ENCODE peak calls at places on chromosome 10, in ten cellular contexts. B is SJSA1; K is PC-3; A is HCT116; Y is GM23248; I is CD8-positive, alpha-beta memory T cell; M is cardiac muscle cell; P is astrocyte; L is kidney; U is spleen. Z is an unnamed sample. For H3K9me3 and H3K4me1, the result is how much of the 10 kb centered on the place peaks cover.

GRCh38 chr10:9869777-9870176 is 1147.9 kb upstream of the CELF2 start:
- DNase-seq in B (no peak), K (no peak), A (no peak), Y (no peak), I (no peak), M (no peak), P (no peak), L (no peak), U (no peak), Z (no peak)

GRCh38 chr10:5527332-5528200 is 2.8 kb downstream of the CALML3 start:
- DNase-seq in B (no peak), K (no peak), A (no peak), Y (no peak), I (no peak), M (no peak), P (no peak), L (no peak), U (peak), Z (peak)

GRCh38 chr10:48279081-48279751 is 4.7 kb upstream of the FRMPD2 start:
- DNase-seq in B (no peak), K (no peak), A (no peak), Y (no peak), I (no peak), M (no peak), P (no peak), L (no peak), U (no peak), Z (no peak)

GRCh38 chr10:21396889-21397288 is 128.6 kb downstream of the SKIDA1 start:
- DNase-seq in B (no peak), K (no peak), A (no peak), Y (no peak), I (no peak), M (no peak), P (peak), L (no peak), U (no peak), Z (no peak)

GRCh38 chr10:100315603-100316002 is 14.4 kb downstream of the PKD2L1 start:
- DNase-seq in B (no peak), K (no peak), A (no peak), Y (no peak), I (no peak), M (no peak), P (no peak), L (no peak), U (no peak), Z (no peak)

GRCh38 chr10:51233337-51234100 is 159.2 kb downstream of the PRKG1 start:
- DNase-seq in B (no peak), K (peak), A (no peak), Y (no peak), I (no peak), M (no peak), P (peak), L (no peak), U (no peak), Z (no peak)

GRCh38 chr10:33195608-33196376 is 138.7 kb downstream of the NRP1 start:
- DNase-seq in B (no peak), K (no peak), A (no peak), Y (peak), I (no peak), M (no peak), P (peak), L (no peak), U (no peak), Z (no peak)

GRCh38 chr10:78936412-78937342 is 132.1 kb upstream of the ZMIZ1 start:
- DNase-seq in B (no peak), K (no peak), A (no peak), Y (no peak), I (no peak), M (no peak), P (no peak), L (peak), U (peak), Z (no peak)

GRCh38 chr10:50625663-50626062 is 1.9 kb upstream of the SGMS1 start:
- DNase-seq in B (no peak), K (no peak), A (no peak), Y (peak), I (no peak), M (peak), P (no peak), L (no peak), U (no peak), Z (no peak)

GRCh38 chr10:97889461-97890265 is 40.0 kb downstream of the GOLGA7B start:
- DNase-seq in B (peak), K (peak), A (peak), Y (peak), I (no peak), M (no peak), P (peak), L (peak), U (peak), Z (peak)

GRCh38 chr10:131841669-131842139 is 59.1 kb upstream of the PPP2R2D start:
- DNase-seq in B (peak), K (no peak), A (no peak), Y (no peak), I (no peak), M (no peak), P (no peak), L (no peak), U (peak), Z (peak)

GRCh38 chr10:100100651-100101525 is 19.2 kb upstream of the CPN1 start:
- DNase-seq in B (no peak), K (peak), A (peak), Y (peak), I (no peak), M (no peak), P (peak), L (no peak), U (no peak), Z (no peak)

GRCh38 chr10:98457762-98458161 is 11.0 kb upstream of the HPS1 start:
- DNase-seq in B (no peak), K (no peak), A (no peak), Y (no peak), I (no peak), M (no peak), P (no peak), L (no peak), U (no peak), Z (no peak)

DNA sequence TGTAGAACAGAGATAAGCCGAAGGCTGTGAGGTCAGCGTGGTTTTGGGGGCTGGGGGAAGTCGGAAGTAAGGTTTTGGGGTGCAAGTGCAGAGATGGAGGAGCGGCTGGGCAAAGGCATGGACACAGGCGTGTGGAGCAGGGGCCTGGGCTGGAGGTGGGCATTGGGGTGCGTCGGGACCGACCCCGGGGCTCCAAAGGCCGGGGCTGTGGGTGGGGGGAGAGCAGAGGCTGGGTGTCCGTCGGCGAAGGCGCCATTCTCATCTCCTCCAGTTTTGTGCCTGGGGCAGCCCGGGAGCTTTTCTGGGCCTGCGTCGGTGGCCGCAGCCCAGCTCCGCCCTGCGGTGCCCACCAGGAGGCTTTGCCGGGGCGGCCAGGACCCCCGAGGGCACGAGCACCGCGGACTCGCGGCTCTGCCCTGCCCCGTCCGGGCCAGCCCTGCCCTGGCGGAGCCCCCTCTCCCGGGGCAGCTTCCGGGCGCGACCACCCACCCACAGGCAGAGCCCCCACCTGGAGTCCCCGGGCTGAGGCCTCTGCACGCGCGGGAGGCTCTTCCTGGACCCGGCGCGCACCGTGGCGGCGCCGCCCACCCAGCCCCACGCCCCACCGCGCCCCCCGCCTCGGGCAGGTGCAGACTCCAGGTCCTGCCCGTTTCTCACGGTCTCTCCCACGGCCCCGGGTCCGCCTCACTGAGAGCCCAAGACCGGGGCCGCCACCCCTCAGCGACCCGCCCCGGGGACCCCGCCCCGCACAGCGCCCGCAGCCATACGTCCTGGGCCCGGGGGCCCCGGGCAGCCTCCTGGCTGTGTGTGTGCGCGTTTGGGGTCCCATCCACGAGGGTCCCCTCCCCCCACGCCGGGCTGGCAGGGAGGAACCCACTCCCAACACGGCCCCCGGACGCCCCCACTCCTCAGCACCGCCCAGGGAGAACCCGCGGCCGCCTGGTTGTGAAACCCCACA is 7.7 kb upstream of the SCART1 start:
- DNase-seq in B (peak), K (no peak), A (no peak), Y (no peak), I (no peak), M (no peak), P (no peak), L (peak), U (no peak), Z (peak)
- H3K9me3 ChIP-seq in B (under half), K (under half), A (under half), Y (under half), I (under half), M (under half), P (under half), L (under half), U (under half), Z (under half)

DNA sequence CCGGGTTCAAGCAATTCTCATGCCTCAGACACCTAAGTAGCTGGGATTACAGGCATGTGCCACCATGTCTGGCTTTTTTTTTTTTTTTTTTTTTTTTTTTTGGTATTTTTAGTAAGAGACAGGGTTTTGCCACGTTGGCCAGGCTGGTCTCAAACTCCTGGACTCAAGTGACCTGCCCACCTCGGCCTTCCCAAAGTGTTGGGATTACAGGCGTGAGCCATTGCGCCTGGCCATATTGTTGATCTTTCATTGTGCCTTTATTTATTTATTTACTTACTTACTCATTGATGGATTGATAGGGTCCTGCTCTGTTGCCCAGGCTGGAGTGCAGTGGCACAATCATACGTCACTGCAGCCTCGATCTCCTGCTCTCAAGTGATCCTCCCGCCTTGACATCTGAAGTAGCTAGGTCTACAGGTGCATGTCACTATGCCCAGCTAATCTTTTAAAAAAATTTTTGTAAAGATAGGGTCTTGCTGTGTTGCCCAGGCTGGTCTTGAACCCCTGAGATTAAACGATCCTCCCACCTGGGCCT is 30.4 kb downstream of the SVIL start:
- DNase-seq in B (no peak), K (no peak), A (no peak), Y (no peak), I (no peak), M (no peak), P (no peak), L (no peak), U (no peak), Z (no peak)
- H3K4me1 ChIP-seq in B (under half), K (under half), A (under half), Y (under half), I (under half), M (under half), P (under half), L (under half), U (under half), Z (under half)

GRCh38 chr10:35046074-35046473 is 44.1 kb downstream of the CUL2 start:
- DNase-seq in B (no peak), K (no peak), A (no peak), Y (no peak), I (no peak), M (no peak), P (no peak), L (no peak), U (no peak), Z (no peak)

GRCh38 chr10:35056133-35056532 is 34.0 kb downstream of the CUL2 start:
- DNase-seq in B (no peak), K (no peak), A (no peak), Y (no peak), I (no peak), M (no peak), P (no peak), L (no peak), U (no peak), Z (no peak)

DNA sequence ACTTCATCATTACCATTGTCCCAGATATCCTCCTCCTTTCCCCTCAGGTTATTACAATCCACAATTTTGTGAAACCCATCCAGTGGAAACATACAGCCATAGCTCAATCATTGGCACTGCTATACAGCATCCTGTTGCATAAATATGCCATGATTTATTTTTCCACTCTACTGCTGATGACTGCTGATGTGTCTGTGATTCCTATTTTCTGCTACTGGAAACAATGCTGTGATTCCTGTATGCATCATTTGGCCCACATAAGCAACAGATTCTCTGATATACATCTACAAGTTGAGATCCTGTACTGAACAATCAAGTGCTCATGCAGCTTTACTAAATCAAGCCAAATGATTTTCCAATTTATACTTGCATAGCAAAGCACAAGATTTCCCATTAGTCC is 39.6 kb downstream of the CUL2 start:
- DNase-seq in B (no peak), K (no peak), A (no peak), Y (no peak), I (no peak), M (no peak), P (no peak), L (no peak), U (no peak), Z (no peak)
- H3K9me3 ChIP-seq in B (under half), K (under half), A (under half), Y (under half), I (under half), M (under half), P (under half), L (under half), U (under half), Z (under half)

GRCh38 chr10:67869996-67870395 is 14.5 kb upstream of the SIRT1 start:
- DNase-seq in B (no peak), K (no peak), A (no peak), Y (no peak), I (no peak), M (no peak), P (no peak), L (no peak), U (no peak), Z (no peak)

GRCh38 chr10:67878133-67878532 is 6.3 kb upstream of the SIRT1 start:
- DNase-seq in B (no peak), K (no peak), A (no peak), Y (no peak), I (no peak), M (no peak), P (no peak), L (no peak), U (no peak), Z (no peak)

DNA sequence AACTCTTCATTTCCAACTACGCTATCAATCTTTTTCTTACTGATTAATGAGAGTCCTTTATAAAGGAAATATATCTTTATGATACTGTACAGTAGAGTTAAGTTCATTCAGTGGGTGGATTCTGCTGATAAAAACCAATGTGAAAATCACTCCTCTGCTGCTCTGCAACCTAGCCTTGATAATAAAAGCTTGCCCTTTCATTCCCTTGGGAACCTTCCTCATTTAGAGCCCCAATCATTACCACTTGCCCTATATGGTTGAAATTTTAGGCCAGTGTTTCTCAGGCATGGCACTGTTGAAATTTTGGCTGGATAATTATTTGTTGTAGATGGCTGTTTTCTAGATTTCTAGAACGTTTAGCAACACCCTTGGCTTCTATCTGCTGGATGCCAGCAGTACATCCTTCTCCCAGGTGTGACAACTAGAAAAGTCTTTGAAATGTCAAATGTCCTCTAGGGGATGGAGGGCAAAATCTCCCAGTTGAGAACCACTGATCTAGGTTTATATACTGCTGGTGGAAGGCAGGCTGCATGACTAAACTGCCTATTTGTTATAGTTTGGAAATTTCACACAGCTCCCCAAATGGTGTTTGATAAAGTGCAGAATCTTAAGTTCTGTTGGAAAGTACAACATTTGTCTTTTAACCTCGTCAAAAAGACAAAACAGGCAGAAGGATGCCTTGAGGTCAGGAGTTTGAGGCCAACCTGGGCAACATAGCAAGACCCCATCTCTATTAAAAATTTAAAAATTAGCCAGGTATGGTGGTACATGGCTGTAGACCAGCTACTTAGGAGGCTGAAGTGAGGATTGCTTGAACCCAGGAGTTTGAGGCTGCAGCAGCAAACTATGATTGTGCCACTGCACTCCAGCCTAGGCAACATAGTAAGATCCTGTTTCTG is 8.9 kb upstream of the SIRT1 start:
- DNase-seq in B (no peak), K (no peak), A (no peak), Y (no peak), I (no peak), M (no peak), P (no peak), L (no peak), U (no peak), Z (no peak)
- H3K4me1 ChIP-seq in B (under half), K (under half), A (under half), Y (under half), I (under half), M (under half), P (under half), L (under half), U (under half), Z (under half)

GRCh38 chr10:130429809-130430208 is 293.6 kb downstream of the GLRX3 start:
- DNase-seq in B (no peak), K (no peak), A (no peak), Y (no peak), I (no peak), M (no peak), P (no peak), L (no peak), U (no peak), Z (no peak)

GRCh38 chr10:130425881-130426435 is 289.8 kb downstream of the GLRX3 start:
- DNase-seq in B (no peak), K (no peak), A (no peak), Y (no peak), I (no peak), M (no peak), P (no peak), L (no peak), U (no peak), Z (no peak)

GRCh38 chr10:130425169-130425568 is 289.0 kb downstream of the GLRX3 start:
- DNase-seq in B (no peak), K (no peak), A (no peak), Y (no peak), I (no peak), M (no peak), P (no peak), L (no peak), U (no peak), Z (no peak)

GRCh38 chr10:130428936-130429335 is 292.7 kb downstream of the GLRX3 start:
- DNase-seq in B (no peak), K (no peak), A (no peak), Y (no peak), I (no peak), M (no peak), P (no peak), L (no peak), U (no peak), Z (no peak)

GRCh38 chr10:130427216-130427722 is 291.1 kb downstream of the GLRX3 start:
- DNase-seq in B (no peak), K (no peak), A (no peak), Y (no peak), I (no peak), M (no peak), P (no peak), L (no peak), U (no peak), Z (no peak)
- H3K9me3 ChIP-seq in B (under half), K (under half), A (under half), Y (under half), I (under half), M (under half), P (under half), L (under half), U (under half), Z (under half)